ENCODE peak calls at places on chromosomes 16 and 17, in seven cellular contexts. S is ovary, P is lower lobe of right lung, W is heart right ventricle, J is adrenal gland, O is left ventricle myocardium inferior, M is PC-9. Z is an unnamed sample.

GRCh38 chr16:67104061-67104460 is 5.7 kb upstream of the PHAF1 start:
- DNase-seq in M (no peak), P (no peak), S (no peak), O (no peak), J (no peak), W (peak; percentile 29), Z (no peak)

GRCh38 chr16:85571813-85572619 is 41.1 kb upstream of the GSE1 start:
- DNase-seq in J (no peak), O (no peak), S (no peak), M (no peak), P (peak; percentile 75), W (no peak), Z (no peak)

GRCh38 chr17:7313890-7314718 is 1.1 kb downstream of the GPS2 start:
- DNase-seq in W (no peak), O (no peak), J (no peak), M (peak; percentile 47), P (no peak), S (no peak), Z (no peak)

GRCh38 chr16:29743475-29743826 is 2.3 kb downstream of the C16orf54 start:
- DNase-seq in M (no peak), O (no peak), P (no peak), S (no peak), J (no peak), W (no peak), Z (no peak)

GRCh38 chr16:57530104-57530522 is 6.3 kb downstream of the CCDC102A start:
- DNase-seq in P (peak; percentile 48), O (peak; percentile 18), J (no peak), M (no peak), S (peak; percentile 29), W (no peak), Z (peak; percentile 28)

GRCh38 chr17:4329838-4330237 is 36.6 kb downstream of the UBE2G1 start:
- DNase-seq in S (no peak), J (no peak), O (no peak), M (peak; percentile 96), W (no peak), P (no peak), Z (no peak)

GRCh38 chr17:27430882-27431491 is 25.3 kb upstream of the KSR1 start:
- DNase-seq in P (no peak), M (no peak), O (peak; percentile 28), S (no peak), J (peak; percentile 46), W (peak; percentile 16), Z (no peak)

GRCh38 chr17:32496348-32497078 is 9.7 kb downstream of the CDK5R1 start:
- DNase-seq in S (no peak), O (no peak), J (no peak), M (no peak), W (no peak), P (no peak), Z (no peak)

GRCh38 chr16:9516444-9516843 is 425.0 kb downstream of the HAPSTR1 start:
- DNase-seq in P (no peak), S (no peak), M (no peak), J (no peak), O (no peak), W (no peak), Z (no peak)

GRCh38 chr17:74870512-74870911 is 2.3 kb downstream of the FDXR start:
- DNase-seq in P (no peak), S (peak; percentile 97), O (no peak), M (no peak), J (peak; percentile 91), W (no peak), Z (no peak)

GRCh38 chr16:87954361-87954760 is 3.1 kb downstream of the BANP start:
- DNase-seq in J (no peak), P (peak; percentile 71), O (no peak), W (no peak), M (no peak), S (no peak), Z (no peak)

GRCh38 chr17:63405741-63406261 is 40.3 kb downstream of the CYB561 start:
- DNase-seq in J (no peak), S (no peak), O (no peak), W (no peak), M (peak; percentile 55), P (no peak), Z (no peak)

GRCh38 chr16:76574651-76575050 is 297.4 kb downstream of the CNTNAP4 start:
- DNase-seq in S (no peak), O (no peak), P (no peak), W (no peak), M (no peak), J (no peak), Z (no peak)

GRCh38 chr17:32928527-32929287 is 754 bp downstream of the TMEM98 start:
- DNase-seq in O (no peak), P (no peak), M (no peak), J (no peak), W (no peak), S (no peak), Z (no peak)

DNA sequence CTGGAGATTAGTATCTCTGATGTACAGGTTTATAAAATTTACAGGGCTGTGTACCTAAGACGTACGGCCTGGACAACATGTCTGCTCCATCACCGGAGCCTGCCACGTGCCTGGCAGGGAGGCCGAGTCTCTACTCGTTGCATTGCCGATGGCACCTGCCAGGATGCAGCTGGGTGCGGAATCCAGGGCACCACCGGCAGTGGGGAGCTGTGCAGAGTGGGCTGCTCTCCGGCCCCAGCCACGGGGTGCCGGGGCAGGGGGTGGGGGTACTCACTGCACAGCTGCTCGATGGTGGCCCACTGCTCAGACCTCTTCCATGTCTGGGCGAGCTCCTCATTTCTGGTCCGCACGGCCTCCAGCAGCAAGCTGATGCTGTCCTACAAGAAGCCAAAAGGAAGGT is 13.1 kb upstream of the FAAP100 start:
- DNase-seq in W (no peak), M (no peak), J (no peak), S (no peak), P (no peak), O (no peak), Z (no peak)
- H3K27ac ChIP-seq in W (no peak overlapping the region), M (no peak overlapping the region), J (peak overlapping the region; percentile 92), S (no peak overlapping the region), P (peak overlapping the region; percentile 72), O (peak overlapping the region; percentile 76), Z (no peak overlapping the region)

GRCh38 chr17:20225162-20226115 is 216.3 kb downstream of the SPECC1 start:
- DNase-seq in P (no peak), O (no peak), W (no peak), M (no peak), J (no peak), S (no peak), Z (no peak)
- TF ChIP-seq CTCF in P (no peak), O (no peak), W (no peak), M (peak; percentile 46), J (no peak), S (no peak), Z (peak; percentile 32)

DNA sequence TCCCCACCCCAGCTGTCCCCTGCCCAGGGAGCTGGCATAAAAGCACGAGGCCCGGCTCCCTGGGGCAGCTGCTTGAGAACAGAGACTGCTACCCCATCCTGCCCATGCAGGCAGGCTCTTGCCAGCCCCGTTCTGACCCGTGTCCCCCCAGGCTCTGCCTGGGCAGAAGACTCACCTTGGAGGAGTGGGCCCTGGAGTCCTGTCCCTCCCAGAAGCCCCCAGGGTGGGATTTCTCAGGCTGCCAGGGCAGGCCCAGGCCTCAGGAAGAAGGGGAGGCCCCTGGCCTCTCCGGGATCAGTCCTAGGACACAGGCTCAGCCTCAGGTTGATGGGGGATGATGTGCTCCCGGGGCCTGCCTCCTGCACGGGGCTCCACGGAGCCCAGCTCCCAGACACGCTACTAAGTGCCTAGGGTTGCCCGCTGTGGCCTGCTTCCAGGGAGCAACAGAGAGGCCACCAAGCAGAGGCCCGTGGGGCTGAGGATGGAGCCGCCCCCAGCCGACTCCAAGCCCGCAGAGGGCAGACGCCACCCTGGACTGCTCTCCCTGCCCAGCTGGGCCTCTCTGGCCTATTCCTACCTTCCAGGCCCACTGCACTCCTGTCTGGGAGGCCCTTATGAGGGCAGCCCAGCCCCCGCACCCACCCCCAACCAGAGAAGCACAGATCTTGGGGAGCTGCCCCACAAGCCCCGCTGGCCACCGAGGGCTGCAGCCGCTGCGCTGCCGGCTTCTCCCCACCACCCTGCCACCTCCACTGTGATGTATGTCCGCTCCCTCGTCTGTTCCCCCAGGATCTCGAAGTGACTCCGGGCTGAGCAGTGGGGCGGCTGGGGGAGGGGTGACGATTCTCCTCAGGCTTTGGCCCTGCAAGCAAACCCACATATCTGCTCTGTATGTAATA is 1.7 kb downstream of the NME3 start:
- DNase-seq in J (no peak), P (no peak), W (no peak), O (no peak), S (no peak), M (no peak), Z (no peak)
- H3K4me3 ChIP-seq in J (no peak overlapping the region), P (peak overlapping the region; percentile 98), W (peak overlapping the region; percentile 100), O (peak overlapping the region; percentile 92), S (peak overlapping the region; percentile 92), M (peak overlapping the region; percentile 77), Z (peak overlapping the region; percentile 88)

DNA sequence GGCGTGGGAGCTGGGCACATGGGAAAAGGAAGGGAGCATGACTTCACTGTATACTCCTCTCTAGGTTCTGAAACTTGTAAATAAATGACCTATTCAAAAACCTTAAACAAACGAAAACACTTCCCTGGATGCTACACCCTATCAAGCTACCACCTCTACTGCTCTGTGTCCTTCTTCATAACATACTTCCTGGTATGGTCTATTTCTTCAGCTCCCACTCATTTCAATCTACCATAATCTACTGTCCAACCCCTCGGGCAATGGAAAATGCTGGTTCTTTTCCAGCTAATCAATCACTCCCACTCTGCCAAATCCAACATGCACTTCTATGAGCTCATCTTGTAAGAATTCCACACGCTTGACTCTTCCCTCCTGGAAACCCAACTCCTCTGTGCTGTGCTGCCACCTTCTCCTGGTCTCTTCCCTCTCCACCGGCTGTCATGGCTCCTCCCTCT is 42.4 kb downstream of the AMFR start:
- DNase-seq in O (no peak), P (no peak), W (no peak), M (peak; percentile 92), J (no peak), S (no peak), Z (no peak)
- H3K27ac ChIP-seq in O (no peak overlapping the region), P (no peak overlapping the region), W (no peak overlapping the region), M (peak overlapping the region; percentile 63), J (no peak overlapping the region), S (no peak overlapping the region), Z (no peak overlapping the region)